ENCODE peak calls at places on chromosomes 11 and 22, in eight cellular contexts. One of them, this sample, is unnamed.

GRCh38 chr11:100691886-100692285 is 4.8 kb downstream of the ARHGAP42 start:
- DNase-seq in PC-9: peak
- DNase-seq in endothelial cell of umbilical vein: no peak
- DNase-seq in neural progenitor cell: no peak
- DNase-seq in hepatocyte: no peak
- DNase-seq in mammary epithelial cell: no peak
- DNase-seq in keratinocyte: no peak
- DNase-seq in GM23248: peak
- DNase-seq in this sample: peak

GRCh38 chr11:125075242-125075625 is 12.1 kb downstream of the SLC37A2 start:
- DNase-seq in PC-9: no peak
- DNase-seq in endothelial cell of umbilical vein: no peak
- DNase-seq in neural progenitor cell: no peak
- DNase-seq in hepatocyte: no peak
- DNase-seq in mammary epithelial cell: no peak
- DNase-seq in keratinocyte: no peak
- DNase-seq in GM23248: no peak
- DNase-seq in this sample: no peak

GRCh38 chr11:96207459-96208449 is 135.2 kb downstream of the MAML2 start:
- DNase-seq in PC-9: no peak
- DNase-seq in endothelial cell of umbilical vein: peak
- DNase-seq in neural progenitor cell: no peak
- DNase-seq in hepatocyte: peak
- DNase-seq in mammary epithelial cell: peak
- DNase-seq in keratinocyte: peak
- DNase-seq in GM23248: peak
- DNase-seq in this sample: peak

GRCh38 chr11:61904539-61905048 is 12.8 kb downstream of the RAB3IL1 start:
- DNase-seq in PC-9: no peak
- DNase-seq in endothelial cell of umbilical vein: peak
- DNase-seq in neural progenitor cell: peak
- DNase-seq in hepatocyte: peak
- DNase-seq in mammary epithelial cell: no peak
- DNase-seq in keratinocyte: no peak
- DNase-seq in GM23248: no peak
- DNase-seq in this sample: no peak

GRCh38 chr11:1343391-1344055 is 34.1 kb upstream of the TOLLIP start:
- DNase-seq in PC-9: no peak
- DNase-seq in endothelial cell of umbilical vein: no peak
- DNase-seq in neural progenitor cell: no peak
- DNase-seq in hepatocyte: no peak
- DNase-seq in mammary epithelial cell: no peak
- DNase-seq in keratinocyte: no peak
- DNase-seq in GM23248: no peak
- DNase-seq in this sample: no peak

GRCh38 chr11:113444469-113445122 is 30.6 kb downstream of the DRD2 start:
- DNase-seq in PC-9: no peak
- DNase-seq in endothelial cell of umbilical vein: no peak
- DNase-seq in neural progenitor cell: no peak
- DNase-seq in hepatocyte: no peak
- DNase-seq in mammary epithelial cell: no peak
- DNase-seq in keratinocyte: no peak
- DNase-seq in GM23248: no peak
- DNase-seq in this sample: no peak

GRCh38 chr11:128512478-128513127 is 74.8 kb downstream of the ETS1 start:
- DNase-seq in PC-9: no peak
- DNase-seq in endothelial cell of umbilical vein: no peak
- DNase-seq in neural progenitor cell: no peak
- DNase-seq in hepatocyte: no peak
- DNase-seq in mammary epithelial cell: no peak
- DNase-seq in keratinocyte: no peak
- DNase-seq in GM23248: no peak
- DNase-seq in this sample: no peak

GRCh38 chr11:23875407-23875950 is 621.4 kb upstream of the LUZP2 start:
- DNase-seq in PC-9: no peak
- DNase-seq in endothelial cell of umbilical vein: no peak
- DNase-seq in neural progenitor cell: no peak
- DNase-seq in hepatocyte: no peak
- DNase-seq in mammary epithelial cell: no peak
- DNase-seq in keratinocyte: no peak
- DNase-seq in GM23248: no peak
- DNase-seq in this sample: no peak

GRCh38 chr22:43277987-43278601 is 65.1 kb downstream of the SCUBE1 start:
- DNase-seq in PC-9: no peak
- DNase-seq in endothelial cell of umbilical vein: no peak
- DNase-seq in neural progenitor cell: no peak
- DNase-seq in hepatocyte: no peak
- DNase-seq in mammary epithelial cell: no peak
- DNase-seq in keratinocyte: no peak
- DNase-seq in GM23248: no peak
- DNase-seq in this sample: peak

GRCh38 chr11:72981067-72981466 is 161.1 kb downstream of the FCHSD2 start:
- DNase-seq in PC-9: no peak
- DNase-seq in endothelial cell of umbilical vein: no peak
- DNase-seq in neural progenitor cell: no peak
- DNase-seq in hepatocyte: no peak
- DNase-seq in mammary epithelial cell: no peak
- DNase-seq in keratinocyte: no peak
- DNase-seq in GM23248: no peak
- DNase-seq in this sample: no peak

GRCh38 chr22:29457730-29458129 is 19.3 kb downstream of the RFPL1 start:
- DNase-seq in PC-9: no peak
- DNase-seq in endothelial cell of umbilical vein: peak
- DNase-seq in neural progenitor cell: peak
- DNase-seq in hepatocyte: peak
- DNase-seq in mammary epithelial cell: peak
- DNase-seq in keratinocyte: no peak
- DNase-seq in GM23248: peak
- DNase-seq in this sample: peak

GRCh38 chr11:40132881-40133280 is 1326.6 kb downstream of the LRRC4C start:
- DNase-seq in PC-9: no peak
- DNase-seq in endothelial cell of umbilical vein: no peak
- DNase-seq in neural progenitor cell: no peak
- DNase-seq in hepatocyte: no peak
- DNase-seq in mammary epithelial cell: no peak
- DNase-seq in keratinocyte: no peak
- DNase-seq in GM23248: no peak
- DNase-seq in this sample: no peak

GRCh38 chr11:57283231-57283990 is 41.3 kb downstream of the TNKS1BP1 start:
- DNase-seq in PC-9: no peak
- DNase-seq in endothelial cell of umbilical vein: no peak
- DNase-seq in neural progenitor cell: no peak
- DNase-seq in hepatocyte: no peak
- DNase-seq in mammary epithelial cell: no peak
- DNase-seq in keratinocyte: no peak
- DNase-seq in GM23248: no peak
- DNase-seq in this sample: no peak

GRCh38 chr11:108324587-108324986 is 101.7 kb downstream of the ATM start:
- DNase-seq in PC-9: no peak
- DNase-seq in endothelial cell of umbilical vein: no peak
- DNase-seq in neural progenitor cell: no peak
- DNase-seq in hepatocyte: no peak
- DNase-seq in mammary epithelial cell: peak
- DNase-seq in keratinocyte: no peak
- DNase-seq in GM23248: peak
- DNase-seq in this sample: peak

GRCh38 chr11:1948389-1948788 is 1.3 kb downstream of the MRPL23 start:
- DNase-seq in PC-9: no peak
- DNase-seq in endothelial cell of umbilical vein: no peak
- DNase-seq in neural progenitor cell: no peak
- DNase-seq in hepatocyte: no peak
- DNase-seq in mammary epithelial cell: no peak
- DNase-seq in keratinocyte: no peak
- DNase-seq in GM23248: no peak
- DNase-seq in this sample: no peak

GRCh38 chr11:88158081-88158480 is 17.2 kb downstream of the RAB38 start:
- DNase-seq in PC-9: no peak
- DNase-seq in endothelial cell of umbilical vein: no peak
- DNase-seq in neural progenitor cell: no peak
- DNase-seq in hepatocyte: no peak
- DNase-seq in mammary epithelial cell: no peak
- DNase-seq in keratinocyte: no peak
- DNase-seq in GM23248: no peak
- DNase-seq in this sample: no peak

GRCh38 chr11:57387284-57388030 is 3.0 kb downstream of the PRG2 start:
- DNase-seq in PC-9: no peak
- DNase-seq in endothelial cell of umbilical vein: peak
- DNase-seq in neural progenitor cell: no peak
- DNase-seq in hepatocyte: no peak
- DNase-seq in mammary epithelial cell: no peak
- DNase-seq in keratinocyte: no peak
- DNase-seq in GM23248: no peak
- DNase-seq in this sample: peak

GRCh38 chr11:10294289-10294953 is 402 bp upstream of the SBF2 start:
- DNase-seq in PC-9: peak
- DNase-seq in endothelial cell of umbilical vein: peak
- DNase-seq in neural progenitor cell: peak
- DNase-seq in hepatocyte: peak
- DNase-seq in mammary epithelial cell: peak
- DNase-seq in keratinocyte: no peak
- DNase-seq in GM23248: peak
- DNase-seq in this sample: peak

GRCh38 chr11:2795491-2795991 is 90.0 kb downstream of the CDKN1C start:
- DNase-seq in PC-9: no peak
- DNase-seq in endothelial cell of umbilical vein: no peak
- DNase-seq in neural progenitor cell: no peak
- DNase-seq in hepatocyte: no peak
- DNase-seq in mammary epithelial cell: no peak
- DNase-seq in keratinocyte: no peak
- DNase-seq in GM23248: no peak
- DNase-seq in this sample: no peak

GRCh38 chr11:16154715-16155396 is 201.5 kb downstream of the SOX6 start:
- DNase-seq in PC-9: peak
- DNase-seq in endothelial cell of umbilical vein: no peak
- DNase-seq in neural progenitor cell: no peak
- DNase-seq in hepatocyte: peak
- DNase-seq in mammary epithelial cell: peak
- DNase-seq in keratinocyte: peak
- DNase-seq in GM23248: no peak
- DNase-seq in this sample: peak

GRCh38 chr22:49325531-49326395 is 501.9 kb downstream of the BRD1 start:
- DNase-seq in PC-9: no peak
- DNase-seq in endothelial cell of umbilical vein: no peak
- DNase-seq in neural progenitor cell: no peak
- DNase-seq in hepatocyte: no peak
- DNase-seq in mammary epithelial cell: no peak
- DNase-seq in keratinocyte: no peak
- DNase-seq in GM23248: no peak
- DNase-seq in this sample: no peak

GRCh38 chr11:6258571-6258998 is 1.1 kb upstream of the CCKBR start:
- DNase-seq in PC-9: no peak
- DNase-seq in endothelial cell of umbilical vein: no peak
- DNase-seq in neural progenitor cell: peak
- DNase-seq in hepatocyte: peak
- DNase-seq in mammary epithelial cell: no peak
- DNase-seq in keratinocyte: no peak
- DNase-seq in GM23248: peak
- DNase-seq in this sample: no peak

GRCh38 chr11:6259638-6260019 is at the start of gene CCKBR:
- DNase-seq in PC-9: no peak
- DNase-seq in endothelial cell of umbilical vein: no peak
- DNase-seq in neural progenitor cell: peak
- DNase-seq in hepatocyte: peak
- DNase-seq in mammary epithelial cell: no peak
- DNase-seq in keratinocyte: no peak
- DNase-seq in GM23248: no peak
- DNase-seq in this sample: no peak

GRCh38 chr11:6260207-6260726 is 629 bp downstream of the CCKBR start:
- DNase-seq in PC-9: no peak
- DNase-seq in endothelial cell of umbilical vein: no peak
- DNase-seq in neural progenitor cell: no peak
- DNase-seq in hepatocyte: no peak
- DNase-seq in mammary epithelial cell: no peak
- DNase-seq in keratinocyte: no peak
- DNase-seq in GM23248: no peak
- DNase-seq in this sample: no peak

GRCh38 chr11:6253196-6253595 is 6.4 kb upstream of the CCKBR start:
- DNase-seq in PC-9: no peak
- DNase-seq in endothelial cell of umbilical vein: no peak
- DNase-seq in neural progenitor cell: no peak
- DNase-seq in hepatocyte: no peak
- DNase-seq in mammary epithelial cell: no peak
- DNase-seq in keratinocyte: no peak
- DNase-seq in GM23248: no peak
- DNase-seq in this sample: no peak

DNA sequence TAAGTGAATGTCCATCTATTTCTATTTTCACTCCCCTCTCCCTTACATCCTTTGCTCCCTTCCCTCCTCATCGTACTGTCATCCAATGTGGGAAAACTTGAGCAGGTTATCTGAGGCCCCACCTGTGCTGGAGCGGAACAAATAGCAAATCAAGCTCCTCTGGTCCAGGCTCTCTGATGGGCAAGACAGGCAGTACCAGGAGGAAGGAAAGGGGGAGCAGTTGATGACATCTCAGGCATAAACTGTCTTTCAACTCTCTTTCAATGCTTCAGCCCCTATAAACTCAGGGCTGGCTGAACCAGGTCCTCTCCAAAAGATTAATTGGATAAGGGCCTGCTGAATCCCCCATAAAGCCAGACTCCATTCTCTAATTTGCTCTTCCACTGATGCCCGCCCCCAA is 1.5 kb upstream of the CCKBR start:
- DNase-seq in PC-9: no peak
- DNase-seq in endothelial cell of umbilical vein: no peak
- DNase-seq in neural progenitor cell: peak
- DNase-seq in hepatocyte: no peak
- DNase-seq in mammary epithelial cell: no peak
- DNase-seq in keratinocyte: no peak
- DNase-seq in GM23248: no peak
- DNase-seq in this sample: no peak
- TF ChIP-seq EZH2 in PC-9: no peak
- TF ChIP-seq EZH2 in endothelial cell of umbilical vein: no peak
- TF ChIP-seq EZH2 in neural progenitor cell: no peak
- TF ChIP-seq EZH2 in hepatocyte: no peak
- TF ChIP-seq EZH2 in mammary epithelial cell: no peak
- TF ChIP-seq EZH2 in keratinocyte: no peak
- TF ChIP-seq EZH2 in GM23248: no peak
- TF ChIP-seq EZH2 in this sample: no peak

GRCh38 chr11:118606157-118606843 is 1.1 kb upstream of the PHLDB1 start:
- DNase-seq in PC-9: no peak
- DNase-seq in endothelial cell of umbilical vein: no peak
- DNase-seq in neural progenitor cell: peak
- DNase-seq in hepatocyte: no peak
- DNase-seq in mammary epithelial cell: no peak
- DNase-seq in keratinocyte: no peak
- DNase-seq in GM23248: no peak
- DNase-seq in this sample: no peak
- TF ChIP-seq EZH2 in PC-9: no peak
- TF ChIP-seq EZH2 in endothelial cell of umbilical vein: no peak
- TF ChIP-seq EZH2 in neural progenitor cell: no peak
- TF ChIP-seq EZH2 in hepatocyte: no peak
- TF ChIP-seq EZH2 in mammary epithelial cell: no peak
- TF ChIP-seq EZH2 in keratinocyte: no peak
- TF ChIP-seq EZH2 in GM23248: no peak
- TF ChIP-seq EZH2 in this sample: no peak

GRCh38 chr22:41915783-41916493 is 1.1 kb upstream of the SHISA8 start:
- DNase-seq in PC-9: no peak
- DNase-seq in endothelial cell of umbilical vein: no peak
- DNase-seq in neural progenitor cell: peak
- DNase-seq in hepatocyte: no peak
- DNase-seq in mammary epithelial cell: no peak
- DNase-seq in keratinocyte: no peak
- DNase-seq in GM23248: no peak
- DNase-seq in this sample: no peak
- TF ChIP-seq EZH2 in PC-9: no peak
- TF ChIP-seq EZH2 in endothelial cell of umbilical vein: no peak
- TF ChIP-seq EZH2 in neural progenitor cell: peak
- TF ChIP-seq EZH2 in hepatocyte: peak
- TF ChIP-seq EZH2 in mammary epithelial cell: no peak
- TF ChIP-seq EZH2 in keratinocyte: no peak
- TF ChIP-seq EZH2 in GM23248: no peak
- TF ChIP-seq EZH2 in this sample: no peak

GRCh38 chr22:50544746-50545253 is 899 bp upstream of the KLHDC7B start:
- DNase-seq in PC-9: peak
- DNase-seq in endothelial cell of umbilical vein: no peak
- DNase-seq in neural progenitor cell: no peak
- DNase-seq in hepatocyte: peak
- DNase-seq in mammary epithelial cell: peak
- DNase-seq in keratinocyte: no peak
- DNase-seq in GM23248: no peak
- DNase-seq in this sample: no peak
- TF ChIP-seq EZH2 in PC-9: no peak
- TF ChIP-seq EZH2 in endothelial cell of umbilical vein: no peak
- TF ChIP-seq EZH2 in neural progenitor cell: no peak
- TF ChIP-seq EZH2 in hepatocyte: no peak
- TF ChIP-seq EZH2 in mammary epithelial cell: no peak
- TF ChIP-seq EZH2 in keratinocyte: no peak
- TF ChIP-seq EZH2 in GM23248: no peak
- TF ChIP-seq EZH2 in this sample: no peak

This sample was measured in PC-3.